ENCODE peak calls at places on chromosomes 3 and 15, in six cellular contexts. Q is MCF 10A, M is MG63, K is AG08396, C is ACHN, I is iris pigment epithelial cell. H is an unnamed sample.

GRCh38 chr3:1892459-1892858 is 206.2 kb upstream of the CNTN4 start:
- DNase-seq in Q (no peak), M (no peak), K (no peak), C (no peak), I (no peak), H (no peak)

GRCh38 chr3:177679568-177680441 is 482.5 kb upstream of the TBL1XR1 start:
- DNase-seq in Q (peak), M (no peak), K (no peak), C (no peak), I (peak), H (peak)

GRCh38 chr3:169771651-169772529 is 1.3 kb upstream of the MYNN start:
- DNase-seq in Q (peak), M (peak), K (peak), C (peak), I (peak), H (peak)

GRCh38 chr3:481680-482079 is 285.1 kb downstream of the CHL1 start:
- DNase-seq in Q (peak), M (no peak), K (no peak), C (peak), I (no peak), H (no peak)

GRCh38 chr3:105564546-105565288 is 198.0 kb downstream of the ALCAM start:
- DNase-seq in Q (no peak), M (no peak), K (no peak), C (no peak), I (no peak), H (no peak)

GRCh38 chr15:62739082-62739481 is 303.5 kb upstream of the TPM1 start:
- DNase-seq in Q (peak), M (no peak), K (peak), C (no peak), I (peak), H (no peak)

GRCh38 chr3:142961539-142961938 is 1.9 kb downstream of the PAQR9 start:
- DNase-seq in Q (no peak), M (no peak), K (no peak), C (no peak), I (no peak), H (no peak)

GRCh38 chr3:114231616-114232015 is 5.8 kb downstream of the ZNF80 start:
- DNase-seq in Q (no peak), M (no peak), K (no peak), C (no peak), I (no peak), H (peak)

GRCh38 chr3:49460956-49461355 is 9.1 kb upstream of the DAG1 start:
- DNase-seq in Q (no peak), M (no peak), K (no peak), C (no peak), I (no peak), H (no peak)